ENCODE peak calls at places on chromosomes 6 and 20, in six cellular contexts. C, F, Z, O, W and B are unnamed samples.

GRCh38 chr20:53870426-53871199 is 199.8 kb downstream of the BCAS1 start:
- DNase-seq in C (no peak), F (no peak), Z (no peak), O (no peak), W (no peak), B (no peak)

GRCh38 chr6:11983306-11983705 is 28.8 kb upstream of the HIVEP1 start:
- DNase-seq in C (no peak), F (no peak), Z (no peak), O (no peak), W (no peak), B (no peak)

GRCh38 chr6:36326351-36326995 is 10.2 kb downstream of the BNIP5 start:
- DNase-seq in C (peak), F (peak), Z (no peak), O (no peak), W (no peak), B (no peak)

GRCh38 chr20:44979090-44979621 is 12.8 kb downstream of the STK4 start:
- DNase-seq in C (no peak), F (no peak), Z (peak), O (no peak), W (no peak), B (no peak)

GRCh38 chr6:34816635-34817301 is 24.9 kb downstream of the BLTP3A start:
- DNase-seq in C (no peak), F (no peak), Z (no peak), O (no peak), W (no peak), B (no peak)

GRCh38 chr6:166822609-166823008 is 133.7 kb downstream of the RNASET2 start:
- DNase-seq in C (no peak), F (no peak), Z (no peak), O (no peak), W (no peak), B (no peak)

GRCh38 chr20:63087872-63088680 is 81.3 kb upstream of the BHLHE23 start:
- DNase-seq in C (peak), F (no peak), Z (no peak), O (no peak), W (no peak), B (no peak)

GRCh38 chr6:44029489-44030185 is 97.6 kb downstream of the MRPL14 start:
- DNase-seq in C (no peak), F (no peak), Z (no peak), O (no peak), W (no peak), B (no peak)

GRCh38 chr20:63700199-63701050 is 4.0 kb downstream of the TNFRSF6B start:
- DNase-seq in C (no peak), F (no peak), Z (no peak), O (no peak), W (no peak), B (no peak)

GRCh38 chr6:110255356-110255755 is 75.1 kb downstream of the CDC40 start:
- DNase-seq in C (peak), F (no peak), Z (peak), O (peak), W (no peak), B (no peak)

GRCh38 chr20:24782221-24782620 is 166.8 kb upstream of the CST7 start:
- DNase-seq in C (no peak), F (no peak), Z (no peak), O (no peak), W (no peak), B (no peak)

GRCh38 chr20:12970372-12970821 is 38.4 kb upstream of the SPTLC3 start:
- DNase-seq in C (peak), F (no peak), Z (peak), O (peak), W (no peak), B (peak)

GRCh38 chr20:2131366-2131765 is 29.7 kb downstream of the STK35 start:
- DNase-seq in C (no peak), F (no peak), Z (no peak), O (no peak), W (no peak), B (no peak)

GRCh38 chr20:2801459-2801728 is 967 bp upstream of the CPXM1 start:
- DNase-seq in C (no peak), F (no peak), Z (no peak), O (no peak), W (no peak), B (no peak)